ENCODE peak calls at places on chromosomes 5 and 9, in seven cellular contexts. X is IMR-90, J is H9, Q is H1, U is mesendoderm, M is mesenchymal stem cell, C is trophoblast cell. T is an unnamed sample.

GRCh38 chr5:76801159-76801802 is 17.5 kb upstream of the F2RL1 start:
- DNase-seq in X (peak), J (no peak), Q (no peak), U (no peak), M (peak), C (no peak), T (no peak)

GRCh38 chr5:160251406-160252155 is 22.3 kb downstream of the FABP6 start:
- DNase-seq in X (no peak), J (no peak), Q (no peak), U (no peak), M (no peak), C (no peak), T (no peak)

GRCh38 chr5:130545291-130545690 is 619.8 kb downstream of the HINT1 start:
- DNase-seq in X (no peak), J (no peak), Q (no peak), U (no peak), M (no peak), C (peak), T (no peak)

GRCh38 chr5:172902497-172903472 is 56.4 kb upstream of the RPL26L1 start:
- DNase-seq in X (peak), J (peak), Q (no peak), U (peak), M (peak), C (peak), T (peak)

GRCh38 chr9:91374939-91375338 is 13.2 kb upstream of the AUH start:
- DNase-seq in X (peak), J (no peak), Q (no peak), U (no peak), M (peak), C (no peak), T (no peak)

GRCh38 chr5:132046915-132047314 is 13.5 kb upstream of the IL3 start:
- DNase-seq in X (no peak), J (peak), Q (no peak), U (peak), M (no peak), C (no peak), T (no peak)

GRCh38 chr9:13022756-13023155 is 247.9 kb downstream of the LURAP1L start:
- DNase-seq in X (no peak), J (no peak), Q (no peak), U (no peak), M (no peak), C (no peak), T (no peak)

GRCh38 chr9:94150890-94151660 is 66.8 kb downstream of the PTPDC1 start:
- DNase-seq in X (no peak), J (no peak), Q (no peak), U (peak), M (peak), C (no peak), T (no peak)

GRCh38 chr9:73344060-73344459 is 192.4 kb downstream of the ANXA1 start:
- DNase-seq in X (no peak), J (no peak), Q (no peak), U (no peak), M (no peak), C (no peak), T (no peak)

GRCh38 chr9:127731938-127732337 is 3.2 kb downstream of the TOR2A start:
- DNase-seq in X (no peak), J (no peak), Q (no peak), U (no peak), M (no peak), C (no peak), T (no peak)

GRCh38 chr5:36378551-36378950 is 76.8 kb upstream of the RANBP3L start:
- DNase-seq in X (peak), J (no peak), Q (no peak), U (no peak), M (no peak), C (no peak), T (no peak)

GRCh38 chr5:180421672-180422071 is 68.5 kb upstream of the GFPT2 start:
- DNase-seq in X (no peak), J (no peak), Q (no peak), U (no peak), M (no peak), C (no peak), T (no peak)

GRCh38 chr9:99873531-99873930 is 32.9 kb upstream of the STX17 start:
- DNase-seq in X (peak), J (no peak), Q (no peak), U (no peak), M (peak), C (no peak), T (no peak)

GRCh38 chr9:36903541-36904435 is 130.3 kb downstream of the PAX5 start:
- DNase-seq in X (peak), J (no peak), Q (no peak), U (no peak), M (peak), C (no peak), T (no peak)

GRCh38 chr9:17422994-17423680 is 155.7 kb upstream of the SH3GL2 start:
- DNase-seq in X (peak), J (no peak), Q (no peak), U (no peak), M (peak), C (peak), T (no peak)

GRCh38 chr5:165258188-165258855 is 1752.9 kb downstream of the MAT2B start:
- DNase-seq in X (no peak), J (no peak), Q (no peak), U (no peak), M (peak), C (no peak), T (no peak)

GRCh38 chr5:107388111-107388861 is 282.5 kb downstream of the EFNA5 start:
- DNase-seq in X (peak), J (no peak), Q (no peak), U (peak), M (peak), C (peak), T (no peak)

GRCh38 chr5:67106626-67107342 is 89.8 kb downstream of the CD180 start:
- DNase-seq in X (no peak), J (no peak), Q (no peak), U (no peak), M (no peak), C (no peak), T (no peak)

GRCh38 chr5:109989994-109990722 is 300.4 kb downstream of the MAN2A1 start:
- DNase-seq in X (no peak), J (no peak), Q (no peak), U (no peak), M (no peak), C (no peak), T (no peak)

GRCh38 chr9:69299316-69299715 is 25.7 kb upstream of the ENTREP1 start:
- DNase-seq in X (no peak), J (no peak), Q (no peak), U (no peak), M (no peak), C (no peak), T (no peak)

GRCh38 chr9:69158471-69158870 is 15.6 kb upstream of the TJP2 start:
- DNase-seq in X (no peak), J (peak), Q (no peak), U (no peak), M (no peak), C (no peak), T (no peak)

GRCh38 chr5:34585601-34586104 is 70.5 kb upstream of the RAI14 start:
- DNase-seq in X (peak), J (no peak), Q (no peak), U (no peak), M (peak), C (peak), T (no peak)

GRCh38 chr5:124773291-124774001 is 27.0 kb upstream of the ZNF608 start:
- DNase-seq in X (no peak), J (no peak), Q (no peak), U (no peak), M (no peak), C (no peak), T (peak)

GRCh38 chr9:113564804-113565237 is 101.3 kb downstream of the RGS3 start:
- DNase-seq in X (peak), J (peak), Q (no peak), U (peak), M (peak), C (no peak), T (no peak)

GRCh38 chr9:134303601-134304000 is 22.7 kb upstream of the RXRA start:
- DNase-seq in X (no peak), J (no peak), Q (no peak), U (no peak), M (no peak), C (no peak), T (no peak)
- H2AK5ac ChIP-seq in X (no peak), J (no peak), Q (no peak), U (no peak), M (no peak), C (no peak), T (no peak)

DNA sequence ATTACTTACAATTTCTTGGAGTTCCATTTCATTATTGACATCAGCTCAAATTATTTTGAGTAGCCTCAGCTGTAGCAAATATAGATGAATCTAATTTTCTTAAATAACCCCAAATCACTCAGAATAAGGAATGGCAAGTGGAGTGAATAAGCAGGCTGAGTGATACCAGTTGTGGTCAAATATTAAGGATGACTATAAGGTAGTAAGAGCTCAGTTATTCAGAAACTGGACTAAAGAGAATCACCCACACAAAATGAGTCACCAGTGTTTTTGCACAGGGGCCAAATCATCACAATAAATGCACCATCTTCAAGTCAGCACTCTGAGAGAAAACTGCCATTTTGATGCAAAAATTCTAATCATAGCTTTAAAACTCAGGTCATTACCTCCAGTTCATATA is 128.9 kb upstream of the TARS1 start:
- DNase-seq in X (peak), J (no peak), Q (no peak), U (no peak), M (peak), C (no peak), T (no peak)
- H3K9ac ChIP-seq in X (no peak), J (no peak), Q (no peak), U (no peak), M (peak), C (no peak), T (no peak)

DNA sequence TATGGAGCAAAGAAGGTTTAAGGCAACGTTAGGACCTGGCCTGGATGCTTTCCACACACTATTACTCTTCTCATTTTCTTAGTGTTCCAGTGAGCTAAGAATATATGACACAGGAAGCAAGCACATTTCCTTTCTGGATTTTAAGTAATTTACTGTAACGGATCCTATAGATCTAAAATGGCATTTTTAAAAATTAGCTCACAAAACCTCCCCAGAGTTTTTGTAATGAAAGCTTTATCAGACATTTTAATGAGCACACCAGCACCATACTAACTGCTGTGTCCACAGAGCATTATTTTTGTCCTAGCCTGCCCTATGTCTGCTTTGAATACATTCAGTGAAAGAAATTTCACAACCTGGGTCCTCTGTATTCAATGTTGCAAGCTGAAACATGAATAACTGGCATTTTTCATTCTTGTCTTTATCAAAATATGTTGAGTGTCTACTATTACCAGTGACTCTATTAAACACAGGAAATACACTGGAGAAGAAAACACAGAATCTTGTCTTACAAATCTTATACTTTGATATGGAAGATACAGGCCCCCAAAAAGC is 315.5 kb downstream of the CETN3 start:
- DNase-seq in X (no peak), J (no peak), Q (no peak), U (no peak), M (peak), C (no peak), T (no peak)
- H2AK5ac ChIP-seq in X (no peak), J (no peak), Q (no peak), U (no peak), M (no peak), C (no peak), T (no peak)

GRCh38 chr5:126674145-126674544 is 73.4 kb downstream of the PHAX start:
- DNase-seq in X (no peak), J (peak), Q (no peak), U (peak), M (no peak), C (no peak), T (no peak)
- H3K9ac ChIP-seq in X (no peak), J (no peak), Q (no peak), U (peak), M (no peak), C (no peak), T (no peak)

DNA sequence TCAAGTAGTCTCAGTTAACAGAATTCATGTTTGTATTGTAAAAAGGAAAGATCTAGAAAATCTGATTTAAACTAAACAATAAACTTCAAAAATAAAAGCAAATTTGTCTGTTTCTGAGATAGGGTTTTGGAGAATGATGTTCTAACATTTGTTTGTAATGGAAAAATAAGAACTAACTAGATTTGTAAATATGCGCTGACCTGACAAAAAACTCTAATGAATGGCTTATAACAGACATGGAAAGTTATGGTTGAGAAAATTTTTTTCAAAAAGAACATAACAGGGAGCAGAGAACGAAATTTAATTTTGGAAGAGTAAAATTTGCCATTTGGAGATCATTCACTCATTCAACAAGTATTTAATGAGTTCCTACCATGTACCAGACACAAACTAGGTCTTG is 179.0 kb upstream of the TARS1 start:
- DNase-seq in X (no peak), J (no peak), Q (no peak), U (no peak), M (no peak), C (no peak), T (no peak)
- H2AK5ac ChIP-seq in X (no peak), J (no peak), Q (no peak), U (no peak), M (no peak), C (no peak), T (no peak)

GRCh38 chr5:159003045-159004030 is 96.4 kb downstream of the EBF1 start:
- DNase-seq in X (peak), J (no peak), Q (no peak), U (no peak), M (peak), C (no peak), T (no peak)
- H3K9ac ChIP-seq in X (no peak), J (no peak), Q (no peak), U (no peak), M (no peak), C (no peak), T (no peak)

GRCh38 chr5:78607864-78608263 is 40.7 kb downstream of the LHFPL2 start:
- DNase-seq in X (no peak), J (no peak), Q (no peak), U (peak), M (no peak), C (no peak), T (no peak)
- H2AK5ac ChIP-seq in X (no peak), J (no peak), Q (no peak), U (no peak), M (no peak), C (no peak), T (no peak)

GRCh38 chr9:22654833-22655232 is 208.2 kb downstream of the DMRTA1 start:
- DNase-seq in X (no peak), J (no peak), Q (no peak), U (no peak), M (no peak), C (no peak), T (no peak)

DNA sequence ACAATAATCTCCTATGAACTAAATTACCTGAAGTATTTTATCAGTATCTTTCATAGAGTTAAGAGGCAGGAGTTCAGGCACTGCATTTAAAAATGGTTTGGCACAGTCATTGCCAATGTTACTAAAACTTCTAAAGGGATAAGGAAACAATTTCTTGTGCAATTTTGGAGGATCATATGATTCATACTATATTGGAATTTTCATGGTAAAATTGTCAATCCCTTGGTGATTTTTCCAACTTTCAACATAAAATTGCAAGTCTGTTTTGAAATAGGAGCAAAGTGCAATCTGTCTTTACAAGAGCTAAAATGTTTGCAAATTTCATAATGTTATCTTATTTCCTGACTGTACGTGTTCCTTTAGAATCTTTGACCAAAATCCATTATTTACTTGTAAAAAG is 211.1 kb downstream of the DMRTA1 start:
- DNase-seq in X (no peak), J (no peak), Q (no peak), U (no peak), M (no peak), C (no peak), T (no peak)
- H3K9ac ChIP-seq in X (no peak), J (no peak), Q (no peak), U (no peak), M (peak), C (no peak), T (no peak)

GRCh38 chr9:70411930-70412677 is 2.4 kb downstream of the KLF9 start:
- DNase-seq in X (peak), J (peak), Q (peak), U (peak), M (peak), C (no peak), T (no peak)
- H2AK5ac ChIP-seq in X (peak), J (no peak), Q (no peak), U (no peak), M (no peak), C (no peak), T (no peak)

GRCh38 chr5:179285236-179285635 is 60.0 kb downstream of the ADAMTS2 start:
- DNase-seq in X (no peak), J (no peak), Q (no peak), U (no peak), M (peak), C (no peak), T (no peak)
- H3K9ac ChIP-seq in X (no peak), J (no peak), Q (no peak), U (no peak), M (peak), C (no peak), T (no peak)

T was measured in neuronal stem cell.